ENCODE peak calls at places on chromosomes 16 and 17, in five cellular contexts. N is fibroblast of lung, K is heart left ventricle, J is thyroid gland, T is left lung. E is an unnamed sample.

GRCh38 chr16:31710880-31711279 is 162.7 kb upstream of the ZNF267 start:
- DNase-seq in K (no peak), T (no peak), N (no peak), J (no peak), E (no peak)

GRCh38 chr17:77366558-77367245 is 225.9 kb downstream of the SEC14L1 start:
- DNase-seq in T (no peak), J (peak), K (no peak), N (peak), E (peak)

GRCh38 chr16:22225060-22225459 is 19.0 kb downstream of the EEF2K start:
- DNase-seq in K (peak), T (no peak), N (no peak), J (peak), E (no peak)

GRCh38 chr17:30992551-30992950 is 21.7 kb downstream of the RNF135 start:
- DNase-seq in J (no peak), N (no peak), K (no peak), T (no peak), E (no peak)

GRCh38 chr17:3973498-3974137 is 9.4 kb upstream of the ATP2A3 start:
- DNase-seq in T (no peak), K (no peak), J (no peak), N (no peak), E (no peak)

GRCh38 chr17:66177048-66177447 is 14.9 kb downstream of the CEP112 start:
- DNase-seq in T (no peak), K (no peak), J (no peak), N (no peak), E (no peak)

GRCh38 chr17:77382356-77382911 is 241.7 kb downstream of the SEC14L1 start:
- DNase-seq in J (no peak), K (no peak), N (peak), T (no peak), E (no peak)

GRCh38 chr17:35079547-35079946 is 16.0 kb upstream of the RFFL start:
- DNase-seq in N (peak), J (no peak), T (no peak), K (no peak), E (peak)

GRCh38 chr17:66791337-66791736 is 43.6 kb upstream of the CACNG5 start:
- DNase-seq in N (no peak), J (peak), K (no peak), T (peak), E (no peak)

GRCh38 chr17:43416998-43417891 is 18.5 kb downstream of the ARL4D start:
- DNase-seq in J (peak), N (peak), T (no peak), K (peak), E (no peak)

GRCh38 chr17:81342062-81342699 is 47.1 kb upstream of the SLC38A10 start:
- DNase-seq in T (no peak), K (no peak), J (no peak), N (peak), E (no peak)

GRCh38 chr16:20611350-20611902 is 35.3 kb upstream of the ACSM2B start:
- DNase-seq in J (peak), T (peak), K (peak), N (no peak), E (no peak)

GRCh38 chr17:66228887-66229782 is at the start of gene APOH:
- DNase-seq in J (no peak), N (no peak), T (no peak), K (no peak), E (no peak)

GRCh38 chr16:81427245-81427644 is 17.4 kb upstream of the CMIP start:
- DNase-seq in N (no peak), K (no peak), J (no peak), T (no peak), E (no peak)

GRCh38 chr17:31313982-31314787 is at the start of gene EVI2B:
- DNase-seq in J (no peak), T (no peak), N (peak), K (no peak), E (peak)

GRCh38 chr17:78131172-78132085 is 858 bp downstream of the TMC8 start:
- DNase-seq in T (peak), J (no peak), N (no peak), K (peak), E (no peak)

GRCh38 chr17:10316986-10317834 is 55.6 kb downstream of the MYH13 start:
- DNase-seq in N (peak), K (peak), T (peak), J (peak), E (peak)

GRCh38 chr17:16158721-16159120 is 56.6 kb downstream of the NCOR1 start:
- DNase-seq in J (no peak), T (no peak), N (no peak), K (no peak), E (no peak)

GRCh38 chr17:12673788-12674187 is 8.1 kb downstream of the MYOCD start:
- DNase-seq in J (no peak), N (peak), T (no peak), K (no peak), E (no peak)

GRCh38 chr17:64978138-64978537 is 58.9 kb upstream of the LRRC37A3 start:
- DNase-seq in J (no peak), K (no peak), N (no peak), T (no peak), E (no peak)

GRCh38 chr17:5943991-5944390 is 126.2 kb upstream of the WSCD1 start:
- DNase-seq in N (no peak), J (no peak), K (no peak), T (no peak), E (no peak)

GRCh38 chr16:30977502-30977901 is 7.5 kb upstream of the HSD3B7 start:
- DNase-seq in K (no peak), N (no peak), T (no peak), J (no peak), E (no peak)

GRCh38 chr16:48201515-48202201 is 42.4 kb upstream of the LONP2 start:
- DNase-seq in T (no peak), K (no peak), J (no peak), N (no peak), E (no peak)

GRCh38 chr16:54201200-54201599 is 85.4 kb downstream of the IRX3 start:
- DNase-seq in K (no peak), N (no peak), J (no peak), T (no peak), E (no peak)

GRCh38 chr17:18026408-18026776 is 12.6 kb downstream of the ATPAF2 start:
- DNase-seq in J (no peak), T (no peak), N (peak), K (peak), E (peak)

DNA sequence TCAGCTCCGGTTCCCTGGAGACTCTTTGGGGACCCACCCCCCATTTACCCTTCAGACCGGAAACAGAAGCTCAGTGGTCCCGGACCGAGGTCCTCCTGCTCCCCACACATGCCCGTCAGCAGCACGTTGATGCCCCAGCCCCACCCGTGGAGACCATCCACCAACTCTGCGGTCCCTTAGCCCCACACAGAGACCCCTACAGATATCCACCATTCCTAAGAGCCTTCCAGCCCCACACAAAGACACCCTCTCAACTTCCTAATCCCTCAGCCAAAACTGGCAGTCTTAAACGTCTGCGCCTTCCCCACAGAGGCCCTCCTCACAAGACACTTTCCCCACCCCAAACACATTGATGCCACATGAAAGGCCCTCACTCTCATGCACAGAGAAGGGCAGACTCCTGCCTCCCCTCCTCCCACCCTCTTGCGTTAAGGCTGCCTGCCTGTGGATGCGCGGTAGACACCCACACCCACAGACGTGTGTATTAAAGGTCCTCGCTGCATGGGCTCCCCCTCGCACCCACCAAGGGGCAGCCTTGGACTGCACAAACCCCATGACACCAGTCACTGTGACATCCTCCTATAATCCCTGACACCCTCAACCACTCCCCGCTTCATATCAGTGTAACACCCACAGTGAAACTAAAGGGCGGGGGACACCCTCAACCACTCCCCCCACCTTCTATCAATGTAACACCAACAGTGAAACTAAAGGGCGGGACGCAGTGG is 58.2 kb upstream of the RPH3AL start:
- DNase-seq in J (peak), T (no peak), N (no peak), K (no peak), E (no peak)
- TF ChIP-seq CTCF in J (no peak), T (no peak), N (no peak), K (no peak), E (peak)

DNA sequence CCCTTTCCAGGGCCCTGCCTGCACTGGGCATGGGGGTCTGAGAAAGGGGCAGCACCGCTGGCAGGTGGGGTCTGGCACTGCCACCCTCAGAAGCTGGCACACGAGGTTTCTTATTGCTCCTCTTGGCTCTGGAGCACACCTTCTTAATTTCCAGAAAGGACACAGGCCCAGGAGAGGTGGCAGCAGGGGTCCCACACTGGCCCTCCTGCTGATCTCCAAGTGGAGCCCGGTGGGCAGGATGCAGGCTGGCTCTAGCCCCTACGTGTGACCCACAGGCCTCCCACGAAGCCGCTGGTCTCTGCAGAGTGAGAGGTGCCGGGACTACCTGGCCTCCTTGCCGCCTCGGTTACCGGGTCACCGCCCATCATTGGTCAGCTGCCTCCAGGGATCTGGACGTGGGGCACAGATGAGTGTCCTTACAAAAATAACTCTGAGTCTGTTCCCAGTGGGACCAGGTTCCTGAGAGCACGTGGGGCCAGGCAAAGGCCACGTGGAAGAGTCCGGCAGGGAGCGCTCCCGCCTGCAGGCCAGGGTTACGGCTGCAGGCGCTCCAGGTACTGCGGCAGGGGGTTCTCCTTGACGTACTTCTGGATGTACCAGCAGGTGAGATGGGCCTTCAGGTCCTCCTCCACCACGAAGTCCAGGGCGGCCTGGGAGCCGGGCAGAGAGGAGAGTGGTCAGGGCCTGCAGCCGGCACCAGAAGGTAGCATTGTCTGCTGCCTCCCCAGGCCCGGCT is 10.3 kb downstream of the NATD1 start:
- DNase-seq in N (no peak), J (peak), T (no peak), K (peak), E (no peak)
- H3K4me3 ChIP-seq in N (no peak), J (no peak), T (no peak), K (no peak), E (no peak)

GRCh38 chr17:869067-869466 is 86.9 kb downstream of the MRM3 start:
- DNase-seq in K (peak), J (peak), N (peak), T (no peak), E (peak)
- H3K27ac ChIP-seq in K (peak), J (peak), N (peak), T (peak), E (peak)

DNA sequence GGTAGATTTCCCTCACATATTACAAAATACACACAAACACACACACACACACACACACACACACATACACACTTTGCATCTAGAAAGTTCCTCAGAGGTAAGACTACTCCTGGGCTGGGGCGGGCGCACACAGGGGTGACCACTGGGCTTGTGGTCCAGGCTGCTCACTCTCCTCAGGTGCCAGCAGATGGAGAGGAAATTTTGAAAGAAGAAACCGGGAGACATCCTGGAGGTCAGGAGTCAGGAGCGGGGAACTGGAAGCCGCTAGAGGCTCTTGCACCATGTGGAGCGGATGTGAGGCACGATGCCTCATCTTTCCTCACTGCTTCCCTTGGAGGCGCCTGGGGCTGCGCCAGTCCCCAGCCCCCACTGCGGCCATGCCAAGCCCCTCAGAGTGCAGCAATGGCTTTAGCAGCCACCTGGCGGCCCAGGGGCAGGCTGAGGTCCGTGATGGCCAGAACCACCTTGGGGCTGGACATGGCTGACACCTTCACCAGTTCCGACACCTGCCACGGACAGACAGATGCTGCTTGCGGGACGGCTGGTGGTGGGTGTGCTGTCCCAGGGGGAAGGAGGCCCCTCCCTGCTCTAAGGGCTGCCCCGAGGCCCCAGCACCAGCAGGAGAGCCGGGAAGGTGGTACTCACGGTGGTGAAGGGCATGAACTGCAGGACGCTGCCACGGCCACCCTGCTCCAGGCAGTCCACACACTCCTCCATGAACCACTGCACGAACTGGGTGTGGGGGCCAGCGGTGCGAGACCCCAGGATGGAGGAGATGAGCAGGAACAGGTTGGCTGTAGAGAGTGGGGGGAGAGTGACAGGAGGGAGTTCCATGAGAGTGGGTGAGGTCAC is 4.1 kb downstream of the CSF3 start:
- DNase-seq in T (peak), J (no peak), N (peak), K (no peak), E (peak)
- TF ChIP-seq CTCF in T (no peak), J (no peak), N (peak), K (no peak), E (peak)